ENCODE peak calls at places on chromosomes 6 and 20, in five cellular contexts. J is stimulated activated CD8-positive, alpha-beta memory T cell treated with anti-CD3 and anti-CD28 coated beads, Interleukin-4, amount 100 ng/mL, for 4 hours; U is HCT116; M is substantia nigra; L is Right ventricle myocardium superior. X is an unnamed sample.

GRCh38 chr6:125789167-125789566 is 1.6 kb upstream of the NCOA7 start:
- DNase-seq in J (no peak), U (no peak), M (no peak), L (peak), X (peak)

GRCh38 chr20:46206025-46206424 is 87.9 kb downstream of the CD40 start:
- DNase-seq in J (no peak), U (no peak), M (no peak), L (peak), X (no peak)

GRCh38 chr20:40849456-40849855 is 160.4 kb upstream of the MAFB start:
- DNase-seq in J (no peak), U (no peak), M (no peak), L (no peak), X (no peak)

GRCh38 chr20:23139524-23139923 is 53.4 kb upstream of the CD93 start:
- DNase-seq in J (no peak), U (no peak), M (no peak), L (no peak), X (no peak)

GRCh38 chr6:111461860-111462259 is 21.2 kb downstream of the REV3L start:
- DNase-seq in J (no peak), U (no peak), M (no peak), L (no peak), X (no peak)

GRCh38 chr6:69974193-69974592 is 107.8 kb downstream of the COL19A1 start:
- DNase-seq in J (no peak), U (no peak), M (no peak), L (no peak), X (no peak)

GRCh38 chr6:155100087-155100486 is 105.0 kb downstream of the TIAM2 start:
- DNase-seq in J (no peak), U (no peak), M (no peak), L (peak), X (no peak)

GRCh38 chr6:117502580-117502979 is 20.1 kb downstream of the DCBLD1 start:
- DNase-seq in J (no peak), U (no peak), M (no peak), L (no peak), X (no peak)

GRCh38 chr6:66496659-66497058 is 789.6 kb upstream of the EYS start:
- DNase-seq in J (no peak), U (no peak), M (no peak), L (no peak), X (peak)

GRCh38 chr6:88251261-88251660 is 85.1 kb upstream of the CNR1 start:
- DNase-seq in J (no peak), U (no peak), M (no peak), L (no peak), X (no peak)

GRCh38 chr6:142845624-142846458 is 99.1 kb downstream of the HIVEP2 start:
- DNase-seq in J (no peak), U (peak), M (peak), L (peak), X (peak)

GRCh38 chr20:19692100-19692499 is 66.0 kb upstream of the RIN2 start:
- DNase-seq in J (no peak), U (no peak), M (no peak), L (no peak), X (no peak)

GRCh38 chr6:168182908-168183612 is 104.0 kb upstream of the FRMD1 start:
- DNase-seq in J (no peak), U (no peak), M (no peak), L (no peak), X (no peak)

GRCh38 chr6:165704001-165704748 is 41.1 kb upstream of the PDE10A start:
- DNase-seq in J (no peak), U (no peak), M (no peak), L (no peak), X (no peak)

GRCh38 chr6:10268661-10269060 is 146.2 kb downstream of the TFAP2A start:
- DNase-seq in J (no peak), U (no peak), M (no peak), L (no peak), X (no peak)

X was measured in Karpas-422.